ENCODE peak calls at places on chromosomes 11 and 22, in seven cellular contexts. S is mesendoderm, I is uterus, J is lower lobe of right lung, E is A549, C is GM23248, Q is thoracic aorta. U is an unnamed sample. For H3K4me1, the result is how much of the 10 kb centered on the place peaks cover.

GRCh38 chr11:17394743-17395390 is 6.4 kb upstream of the KCNJ11 start:
- DNase-seq in E (no peak), Q (no peak), S (no peak), J (no peak), I (no peak), C (no peak), U (no peak)

GRCh38 chr22:28925916-28926315 is 42.5 kb downstream of the ZNRF3 start:
- DNase-seq in Q (no peak), C (no peak), S (peak), J (no peak), E (no peak), I (no peak), U (no peak)

GRCh38 chr11:40841231-40841630 is 618.2 kb downstream of the LRRC4C start:
- DNase-seq in C (no peak), I (no peak), Q (no peak), J (no peak), S (no peak), E (no peak), U (no peak)

GRCh38 chr22:50293441-50294318 is 13.8 kb downstream of the PLXNB2 start:
- DNase-seq in E (peak), Q (no peak), C (peak), S (peak), I (no peak), J (peak), U (no peak)

GRCh38 chr22:48943567-48944432 is 883.9 kb downstream of the BRD1 start:
- DNase-seq in E (peak), C (peak), Q (no peak), J (no peak), I (no peak), S (peak), U (no peak)

GRCh38 chr11:128725630-128726461 is 32.0 kb downstream of the FLI1 start:
- DNase-seq in Q (no peak), C (peak), J (no peak), I (no peak), S (no peak), E (no peak), U (no peak)

GRCh38 chr11:45918331-45918941 is 759 bp upstream of the PEX16 start:
- DNase-seq in C (peak), Q (peak), E (peak), I (peak), S (peak), J (peak), U (peak)

GRCh38 chr11:77593883-77594282 is 4.1 kb downstream of the AQP11 start:
- DNase-seq in S (no peak), Q (no peak), E (no peak), J (no peak), I (no peak), C (no peak), U (no peak)

GRCh38 chr11:104275992-104276391 is 112.0 kb upstream of the PDGFD start:
- DNase-seq in E (peak), Q (no peak), I (no peak), S (peak), C (peak), J (no peak), U (no peak)

GRCh38 chr11:60264644-60265043 is 15.8 kb upstream of the MS4A4A start:
- DNase-seq in Q (no peak), S (no peak), C (no peak), J (no peak), E (no peak), I (no peak), U (no peak)

GRCh38 chr11:72483412-72484186 is 49.3 kb upstream of the CLPB start:
- DNase-seq in E (peak), I (no peak), Q (no peak), C (peak), S (no peak), J (no peak), U (no peak)

GRCh38 chr11:110711776-110712642 is at the start of gene ARHGAP20:
- DNase-seq in S (peak), E (peak), C (peak), J (peak), I (peak), Q (peak), U (no peak)

GRCh38 chr11:9219115-9219514 is 46.0 kb downstream of the DENND5A start:
- DNase-seq in J (no peak), C (peak), E (peak), S (no peak), I (no peak), Q (no peak), U (no peak)

GRCh38 chr11:11407065-11407737 is 54.2 kb upstream of the CSNK2A3 start:
- DNase-seq in I (no peak), C (no peak), S (no peak), E (no peak), Q (no peak), J (no peak), U (no peak)

GRCh38 chr11:66339163-66339675 is 3.0 kb upstream of the RIN1 start:
- DNase-seq in J (peak), I (no peak), Q (no peak), S (no peak), E (no peak), C (peak), U (peak)
- H3K4me1 ChIP-seq in J (under half), I (under half), Q (under half), S (under half), E (under half), C (under half), U (half or more)

GRCh38 chr11:47234669-47235075 is 13.9 kb downstream of the ACP2 start:
- DNase-seq in Q (no peak), S (no peak), J (peak), E (peak), I (no peak), C (no peak), U (no peak)
- H3K27ac ChIP-seq in Q (no peak), S (no peak), J (peak), E (peak), I (no peak), C (peak), U (peak)

GRCh38 chr11:86951706-86952105 is 3.5 kb downstream of the FZD4 start:
- DNase-seq in Q (no peak), J (no peak), E (no peak), C (no peak), I (no peak), S (no peak), U (no peak)

GRCh38 chr11:86949995-86950993 is 4.9 kb downstream of the FZD4 start:
- DNase-seq in S (no peak), Q (no peak), J (no peak), E (no peak), C (peak), I (no peak), U (no peak)

GRCh38 chr11:86952933-86953637 is 2.1 kb downstream of the FZD4 start:
- DNase-seq in C (peak), S (no peak), J (no peak), Q (no peak), E (no peak), I (no peak), U (no peak)

GRCh38 chr11:86954288-86955110 is 696 bp downstream of the FZD4 start:
- DNase-seq in C (peak), S (peak), I (peak), J (peak), Q (no peak), E (peak), U (no peak)

DNA sequence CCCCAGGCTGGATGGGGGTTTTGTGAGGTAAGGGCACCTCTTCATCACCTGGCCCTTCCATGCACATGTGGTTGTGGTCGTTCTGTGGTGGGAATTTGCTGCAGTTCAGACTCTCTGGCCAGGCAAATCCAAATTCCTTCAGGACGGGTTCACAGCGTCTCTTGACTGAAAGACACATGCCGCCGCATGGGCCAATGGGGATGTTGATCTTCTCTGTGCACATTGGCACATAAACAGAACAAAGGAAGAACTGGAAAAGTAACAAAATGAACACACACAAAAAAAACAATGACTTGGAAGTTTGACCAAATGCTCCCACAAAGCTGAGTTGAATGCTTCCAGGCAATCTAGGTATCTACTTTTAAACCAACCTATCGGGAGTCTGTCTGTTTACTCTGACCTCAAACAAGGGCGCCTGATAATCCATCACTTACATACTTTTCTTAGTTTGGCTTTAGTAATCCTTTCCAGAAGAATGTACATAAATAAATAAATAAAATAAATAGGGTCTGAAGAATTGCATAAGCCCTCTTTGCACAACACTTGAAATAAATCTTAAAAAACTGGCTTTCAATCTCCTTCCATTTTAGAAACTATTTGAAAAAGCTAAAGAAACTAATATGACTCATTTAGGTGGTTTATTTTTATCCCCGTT is 2.8 kb downstream of the FZD4 start:
- DNase-seq in I (no peak), J (no peak), C (no peak), S (no peak), E (no peak), Q (no peak), U (no peak)
- H3K4me3 ChIP-seq in I (peak), J (peak), C (peak), S (no peak), E (no peak), Q (peak), U (no peak)

DNA sequence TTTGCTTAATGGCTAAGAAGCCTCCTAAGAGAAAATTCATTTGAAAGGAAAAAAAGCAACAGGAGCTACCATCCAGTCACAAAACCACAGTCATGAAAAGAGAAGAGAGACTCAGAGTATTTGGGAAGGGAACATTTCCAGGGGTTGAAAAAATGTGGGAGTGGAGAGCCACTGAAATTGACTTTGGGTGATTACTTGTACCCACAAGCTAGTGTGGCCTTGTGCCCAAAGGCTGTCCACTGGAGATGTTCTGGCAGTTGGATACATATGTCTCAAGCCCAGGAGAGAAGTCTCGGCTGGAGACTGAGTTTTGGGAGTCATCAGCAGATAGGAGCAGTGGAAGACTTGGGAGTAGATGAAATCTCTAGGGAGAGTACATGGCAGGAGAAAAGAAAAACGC is 3.2 kb upstream of the APOA5 start:
- DNase-seq in E (no peak), J (no peak), I (no peak), Q (no peak), C (no peak), S (no peak), U (no peak)
- H3K4me1 ChIP-seq in E (under half), J (under half), I (under half), Q (under half), C (under half), S (under half), U (under half)

DNA sequence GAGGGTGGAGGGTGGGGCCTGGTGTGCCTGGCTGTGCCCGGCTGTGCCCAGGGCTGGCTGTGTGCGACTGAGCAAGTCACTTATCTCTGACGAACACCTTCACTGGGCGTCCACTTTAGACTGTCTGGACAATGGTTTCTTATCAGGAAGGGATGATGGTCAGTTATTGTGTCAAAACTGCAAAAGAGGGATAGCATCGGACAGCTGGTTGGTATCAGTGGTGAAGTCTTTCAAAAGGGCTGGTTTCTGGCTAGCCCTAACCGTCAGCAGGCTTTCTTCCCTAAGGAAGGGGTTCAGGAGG is 4.1 kb upstream of the MGAT3 start:
- DNase-seq in E (no peak), Q (no peak), I (no peak), S (no peak), J (no peak), C (no peak), U (no peak)
- H3K27ac ChIP-seq in E (no peak), Q (no peak), I (no peak), S (no peak), J (no peak), C (no peak), U (no peak)

GRCh38 chr11:83725718-83726117 is 439.6 kb upstream of the CCDC90B start:
- DNase-seq in E (no peak), Q (no peak), S (peak), J (no peak), I (no peak), C (no peak), U (no peak)

GRCh38 chr11:83724704-83725114 is 438.5 kb upstream of the CCDC90B start:
- DNase-seq in I (peak), C (peak), S (peak), J (peak), Q (no peak), E (peak), U (no peak)

GRCh38 chr11:83727251-83727650 is 441.1 kb upstream of the CCDC90B start:
- DNase-seq in Q (no peak), I (no peak), C (no peak), E (no peak), J (no peak), S (no peak), U (no peak)

GRCh38 chr11:83726316-83726715 is 440.1 kb upstream of the CCDC90B start:
- DNase-seq in I (no peak), E (no peak), Q (no peak), J (no peak), C (no peak), S (peak), U (no peak)

DNA sequence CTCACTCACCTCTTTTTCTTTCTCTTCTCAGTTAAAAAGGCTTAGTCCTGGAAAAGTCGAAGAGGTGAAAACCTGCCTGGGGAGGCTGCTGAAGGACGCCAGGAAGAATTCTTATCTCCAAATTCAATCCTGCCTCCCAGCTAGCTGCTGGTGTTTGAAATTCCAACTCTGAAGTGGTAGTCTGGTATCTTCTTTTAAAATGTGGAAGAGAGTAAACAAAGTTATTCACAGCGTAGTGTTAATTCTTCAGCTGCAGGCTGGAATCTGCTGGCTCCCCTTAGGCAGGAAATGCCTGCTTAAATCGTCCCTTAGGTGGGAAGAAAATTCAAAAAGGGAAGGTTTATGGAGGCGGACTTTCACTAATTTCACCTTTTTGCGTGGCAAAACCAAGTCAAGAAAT is 439.0 kb upstream of the CCDC90B start:
- DNase-seq in S (peak), I (no peak), C (peak), E (no peak), J (no peak), Q (no peak), U (no peak)
- H3K4me3 ChIP-seq in S (no peak), I (peak), C (peak), E (no peak), J (peak), Q (peak), U (no peak)

DNA sequence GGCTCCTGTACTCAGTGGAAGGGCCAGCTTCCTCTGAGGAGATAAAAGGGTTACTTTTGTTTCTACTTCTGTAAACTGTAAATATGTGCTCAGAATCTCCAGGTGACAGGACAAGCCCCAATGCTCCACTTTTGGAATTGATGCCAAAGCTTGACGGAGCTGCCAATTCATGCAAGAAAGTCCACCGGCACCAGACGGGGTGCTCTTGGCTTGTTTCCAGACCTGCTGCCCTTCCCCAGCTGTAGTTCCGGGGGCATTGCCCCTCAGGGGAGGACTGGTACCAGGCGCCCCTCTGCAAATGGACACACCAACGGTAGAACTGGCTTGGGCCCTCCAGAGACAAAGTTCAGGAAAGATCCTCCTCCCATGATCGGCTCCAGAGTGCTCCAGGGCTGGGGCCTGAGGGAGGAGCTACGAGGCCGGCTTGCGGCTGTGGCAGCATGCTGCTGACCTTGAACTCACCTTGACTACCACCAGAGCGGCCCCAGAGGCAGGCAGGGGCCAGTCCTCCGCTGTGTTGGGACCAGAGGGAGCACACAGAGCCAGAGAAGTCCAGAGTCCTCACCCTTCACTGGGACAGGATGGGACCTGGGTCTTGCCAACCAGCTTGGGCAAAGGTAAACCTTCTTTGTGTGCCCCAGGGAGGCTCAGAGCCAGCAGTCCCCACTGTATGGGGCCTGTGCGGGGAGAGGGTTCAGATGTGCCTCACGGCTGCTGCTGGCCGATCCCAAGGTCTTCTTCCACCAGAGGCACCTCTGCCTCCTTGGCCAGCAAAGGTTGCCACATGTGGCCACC is 17.8 kb upstream of the OAF start:
- DNase-seq in I (no peak), Q (no peak), E (no peak), C (no peak), S (no peak), J (no peak), U (no peak)
- H3K4me1 ChIP-seq in I (under half), Q (under half), E (under half), C (under half), S (under half), J (under half), U (under half)

GRCh38 chr22:25144522-25144921 is 55.1 kb upstream of the CRYBB3 start:
- DNase-seq in Q (no peak), S (no peak), I (no peak), E (no peak), C (no peak), J (no peak), U (no peak)
- H3K27ac ChIP-seq in Q (peak), S (no peak), I (no peak), E (no peak), C (no peak), J (peak), U (no peak)

DNA sequence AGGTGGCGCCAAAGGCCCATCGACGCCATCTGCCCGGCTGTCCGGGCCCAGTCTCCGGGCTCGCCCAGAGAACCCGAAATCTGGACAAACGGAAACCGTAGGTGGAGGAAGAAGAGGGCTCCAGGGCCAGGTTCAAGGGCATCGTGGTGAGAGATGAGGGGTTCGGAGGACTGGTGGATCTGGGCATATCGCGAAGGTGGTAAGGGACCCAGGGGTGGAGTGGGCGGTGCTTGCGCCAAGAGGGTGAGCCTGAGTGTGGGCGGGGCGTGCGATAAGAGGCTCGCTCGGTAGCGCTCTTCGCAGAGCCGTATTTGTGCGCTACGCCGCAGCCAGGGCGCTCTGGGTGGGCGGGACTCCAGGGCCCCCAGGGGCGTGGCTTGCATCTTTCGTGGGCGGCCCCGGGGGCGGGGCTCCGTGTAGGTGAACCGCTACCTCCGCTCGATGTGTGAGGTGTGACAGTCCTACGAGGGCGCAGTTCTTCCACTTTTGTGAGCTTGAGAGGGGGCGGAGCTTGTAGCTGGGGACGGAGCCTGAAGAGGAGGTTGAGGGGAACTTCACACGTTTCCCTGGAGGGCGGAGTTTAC is 4.8 kb downstream of the CD248 start:
- DNase-seq in J (peak), E (peak), C (peak), Q (peak), S (peak), I (peak), U (peak)
- H3K4me3 ChIP-seq in J (peak), E (peak), C (peak), Q (peak), S (peak), I (peak), U (peak)

GRCh38 chr22:32533265-32534068 is 58.9 kb downstream of the FBXO7 start:
- DNase-seq in I (peak), J (no peak), Q (no peak), S (no peak), E (no peak), C (peak), U (no peak)
- H3K4me1 ChIP-seq in I (under half), J (under half), Q (under half), S (under half), E (under half), C (under half), U (under half)